ENCODE peak calls at places on chromosome 4, in seven cellular contexts. J is pancreas, F is AG09309, R is GM06990, K is body of pancreas, O is fibroblast of the aortic adventitia, Z is fibroblast of pulmonary artery. X is an unnamed sample.
A peak's percentile ranks its signal among the peaks of the same experiment; 100 is the strongest.

GRCh38 chr4:53899544-53900274 is 164.7 kb downstream of the CHIC2 start:
- DNase-seq in Z (peak; percentile 94), F (peak; percentile 83), R (no peak), J (no peak), O (peak; percentile 98), K (no peak), X (no peak)

GRCh38 chr4:182102576-182102975 is 140.6 kb upstream of the TENM3 start:
- DNase-seq in R (no peak), J (no peak), Z (no peak), K (no peak), F (no peak), O (no peak), X (no peak)

GRCh38 chr4:27094785-27095184 is 234.1 kb downstream of the STIM2 start:
- DNase-seq in R (no peak), J (no peak), K (peak; percentile 56), O (peak; percentile 2), F (no peak), Z (no peak), X (peak; percentile 67)

GRCh38 chr4:168269879-168270278 is 48.7 kb downstream of the DDX60 start:
- DNase-seq in O (no peak), F (no peak), K (peak; percentile 3), R (no peak), Z (no peak), J (no peak), X (no peak)

GRCh38 chr4:170270628-170271027 is 180.9 kb upstream of the AADAT start:
- DNase-seq in O (no peak), K (no peak), F (no peak), Z (no peak), J (no peak), R (no peak), X (no peak)

GRCh38 chr4:14264437-14264836 is 636.9 kb upstream of the BOD1L1 start:
- DNase-seq in R (no peak), K (no peak), O (peak; percentile 27), J (no peak), Z (peak; percentile 40), F (no peak), X (peak; percentile 26)

GRCh38 chr4:188975271-188975670 is 836.0 kb downstream of the TRIML1 start:
- DNase-seq in R (no peak), J (no peak), F (no peak), K (no peak), Z (no peak), O (no peak), X (no peak)

GRCh38 chr4:56690393-56690971 is 9.4 kb upstream of the HOPX start:
- DNase-seq in R (no peak), J (no peak), K (no peak), O (no peak), F (no peak), Z (no peak), X (no peak)

GRCh38 chr4:70299643-70300042 is 35.1 kb upstream of the CABS1 start:
- DNase-seq in R (no peak), O (no peak), J (no peak), K (no peak), F (no peak), Z (no peak), X (no peak)

GRCh38 chr4:138090918-138091659 is 151.1 kb downstream of the SLC7A11 start:
- DNase-seq in J (no peak), R (no peak), O (peak; percentile 62), F (no peak), Z (no peak), K (no peak), X (no peak)

GRCh38 chr4:56434599-56435000 is 815 bp downstream of the PPAT start:
- DNase-seq in Z (peak; percentile 70), J (no peak), F (no peak), R (no peak), O (peak; percentile 47), K (no peak), X (no peak)

GRCh38 chr4:47031011-47031678 is at the start of gene GABRB1:
- DNase-seq in R (peak; percentile 9), O (peak; percentile 62), K (peak; percentile 65), F (no peak), J (peak; percentile 64), Z (peak; percentile 61), X (no peak)

GRCh38 chr4:77074961-77075855 is 581 bp downstream of the CCNI start:
- DNase-seq in J (peak; percentile 77), K (peak; percentile 80), O (peak; percentile 55), F (no peak), R (peak; percentile 88), Z (peak; percentile 72), X (peak; percentile 49)

GRCh38 chr4:145881991-145882390 is 56.6 kb downstream of the ZNF827 start:
- DNase-seq in F (no peak), Z (no peak), O (no peak), R (no peak), K (peak; percentile 88), J (peak; percentile 73), X (no peak)

GRCh38 chr4:138223191-138223910 is 18.8 kb downstream of the SLC7A11 start:
- DNase-seq in R (no peak), F (no peak), O (no peak), K (no peak), J (no peak), Z (no peak), X (no peak)

GRCh38 chr4:74293558-74293957 is 14.7 kb upstream of the EPGN start:
- DNase-seq in J (no peak), Z (no peak), R (no peak), O (no peak), F (no peak), K (no peak), X (peak; percentile 77)
- H3K4me3 ChIP-seq in J (no peak overlapping the region), Z (no peak overlapping the region), R (no peak overlapping the region), O (no peak overlapping the region), F (no peak overlapping the region), K (no peak overlapping the region), X (peak overlapping the region; percentile 16)

GRCh38 chr4:6424425-6424824 is 48.0 kb downstream of the PPP2R2C start:
- DNase-seq in J (no peak), F (no peak), O (no peak), R (no peak), K (no peak), Z (no peak), X (no peak)

GRCh38 chr4:6425911-6426310 is 46.5 kb downstream of the PPP2R2C start:
- DNase-seq in F (no peak), J (no peak), O (no peak), Z (no peak), K (no peak), R (no peak), X (no peak)

GRCh38 chr4:6425336-6425735 is 47.1 kb downstream of the PPP2R2C start:
- DNase-seq in O (no peak), F (no peak), J (no peak), K (no peak), Z (no peak), R (no peak), X (no peak)

GRCh38 chr4:6426571-6427438 is 45.6 kb downstream of the PPP2R2C start:
- DNase-seq in Z (no peak), R (no peak), K (no peak), J (no peak), O (no peak), F (no peak), X (no peak)

GRCh38 chr4:6427439-6428090 is 44.8 kb downstream of the PPP2R2C start:
- DNase-seq in O (no peak), Z (no peak), F (no peak), K (no peak), R (no peak), J (no peak), X (no peak)
- TF ChIP-seq CTCF in O (no peak), Z (no peak), F (no peak), K (no peak), R (peak; percentile 18), J (no peak), X (no peak)

DNA sequence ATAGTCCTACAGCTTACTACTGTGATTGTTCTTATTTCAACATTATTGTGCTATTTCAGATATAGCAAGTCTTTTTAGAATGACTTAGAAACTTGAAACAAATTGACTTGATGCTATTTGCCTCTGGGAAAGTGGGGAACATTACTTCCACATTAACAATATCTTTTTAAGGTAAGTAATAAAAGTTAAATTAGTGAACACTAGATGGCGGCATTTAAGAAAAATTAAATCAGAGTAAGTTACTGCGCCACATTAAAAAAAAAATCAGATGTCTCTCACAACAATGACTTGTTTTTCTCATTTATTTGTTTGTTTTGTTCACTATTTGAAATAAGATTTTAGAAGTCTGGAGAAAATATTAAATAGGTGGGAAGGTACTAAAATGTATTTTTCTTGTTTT is 1026.9 kb upstream of the SLIT2 start:
- DNase-seq in R (no peak), K (no peak), Z (peak; percentile 61), F (peak; percentile 23), J (no peak), O (peak; percentile 63), X (peak; percentile 66)
- H3K4me3 ChIP-seq in R (no peak overlapping the region), K (no peak overlapping the region), Z (no peak overlapping the region), F (no peak overlapping the region), J (no peak overlapping the region), O (no peak overlapping the region), X (no peak overlapping the region)

GRCh38 chr4:20065952-20066351 is 185.8 kb upstream of the SLIT2 start:
- DNase-seq in K (no peak), F (no peak), Z (no peak), O (no peak), J (no peak), R (no peak), X (no peak)

GRCh38 chr4:20062054-20062453 is 189.7 kb upstream of the SLIT2 start:
- DNase-seq in R (no peak), Z (peak; percentile 39), K (no peak), O (peak; percentile 33), F (no peak), J (no peak), X (no peak)
- TF ChIP-seq CTCF in R (no peak), Z (no peak), K (no peak), O (no peak), F (no peak), J (no peak), X (no peak)

DNA sequence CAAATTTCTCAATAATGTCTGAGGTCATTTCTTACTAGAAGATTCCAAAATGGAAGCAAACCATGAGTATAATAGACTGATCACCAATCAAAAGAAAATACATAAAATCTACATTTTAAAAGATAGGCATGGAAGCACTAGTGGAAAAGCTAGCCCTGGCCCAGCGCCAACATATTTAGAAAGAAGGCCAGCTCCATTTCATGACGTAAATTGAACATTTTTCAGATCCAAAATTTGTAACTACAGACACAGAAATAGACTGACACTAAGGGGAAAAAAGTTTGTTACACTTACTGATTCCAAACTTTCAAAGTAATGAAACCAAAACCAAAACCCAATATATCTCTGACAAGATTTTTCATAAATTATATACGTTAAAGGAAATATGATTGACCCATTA is 117.7 kb downstream of the ADAMTS3 start:
- DNase-seq in Z (peak; percentile 35), O (peak; percentile 60), J (no peak), K (no peak), F (no peak), R (no peak), X (no peak)
- H3K4me3 ChIP-seq in Z (no peak overlapping the region), O (no peak overlapping the region), J (no peak overlapping the region), K (no peak overlapping the region), F (no peak overlapping the region), R (no peak overlapping the region), X (no peak overlapping the region)